ENCODE peak calls at places on chromosomes 12 and 14, in eight cellular contexts. One of them, this sample, is unnamed.

GRCh38 chr12:91339106-91339505 is 156.5 kb upstream of the DCN start:
- DNase-seq in uterus: no peak
- DNase-seq in transverse colon: no peak
- DNase-seq in mucosa of descending colon: no peak
- DNase-seq in esophagus muscularis mucosa: no peak
- DNase-seq in adrenal gland: no peak
- DNase-seq in tibial artery: no peak
- DNase-seq in aorta: no peak
- DNase-seq in this sample: no peak

GRCh38 chr14:86035882-86036281 is 505.9 kb downstream of the FLRT2 start:
- DNase-seq in uterus: no peak
- DNase-seq in transverse colon: no peak
- DNase-seq in mucosa of descending colon: no peak
- DNase-seq in esophagus muscularis mucosa: no peak
- DNase-seq in adrenal gland: no peak
- DNase-seq in tibial artery: no peak
- DNase-seq in aorta: no peak
- DNase-seq in this sample: no peak

GRCh38 chr12:1634149-1634548 is 5.1 kb downstream of the WNT5B start:
- DNase-seq in uterus: no peak
- DNase-seq in transverse colon: no peak
- DNase-seq in mucosa of descending colon: no peak
- DNase-seq in esophagus muscularis mucosa: no peak
- DNase-seq in adrenal gland: no peak
- DNase-seq in tibial artery: no peak
- DNase-seq in aorta: no peak
- DNase-seq in this sample: no peak

GRCh38 chr12:130965668-130966067 is 12.0 kb downstream of the ADGRD1 start:
- DNase-seq in uterus: no peak
- DNase-seq in transverse colon: no peak
- DNase-seq in mucosa of descending colon: no peak
- DNase-seq in esophagus muscularis mucosa: no peak
- DNase-seq in adrenal gland: no peak
- DNase-seq in tibial artery: no peak
- DNase-seq in aorta: no peak
- DNase-seq in this sample: no peak

GRCh38 chr12:97940629-97941028 is 478.0 kb downstream of the RMST start:
- DNase-seq in uterus: no peak
- DNase-seq in transverse colon: no peak
- DNase-seq in mucosa of descending colon: no peak
- DNase-seq in esophagus muscularis mucosa: no peak
- DNase-seq in adrenal gland: no peak
- DNase-seq in tibial artery: no peak
- DNase-seq in aorta: no peak
- DNase-seq in this sample: no peak

GRCh38 chr14:96901227-96901626 is 104.0 kb downstream of the VRK1 start:
- DNase-seq in uterus: no peak
- DNase-seq in transverse colon: peak; percentile 17
- DNase-seq in mucosa of descending colon: no peak
- DNase-seq in esophagus muscularis mucosa: peak; percentile 8
- DNase-seq in adrenal gland: no peak
- DNase-seq in tibial artery: no peak
- DNase-seq in aorta: no peak
- DNase-seq in this sample: no peak

GRCh38 chr14:71465316-71465715 is 466.9 kb upstream of the RGS6 start:
- DNase-seq in uterus: no peak
- DNase-seq in transverse colon: no peak
- DNase-seq in mucosa of descending colon: no peak
- DNase-seq in esophagus muscularis mucosa: no peak
- DNase-seq in adrenal gland: no peak
- DNase-seq in tibial artery: no peak
- DNase-seq in aorta: no peak
- DNase-seq in this sample: no peak

GRCh38 chr12:50845021-50845647 is 2.4 kb downstream of the TMPRSS12 start:
- DNase-seq in uterus: no peak
- DNase-seq in transverse colon: no peak
- DNase-seq in mucosa of descending colon: no peak
- DNase-seq in esophagus muscularis mucosa: no peak
- DNase-seq in adrenal gland: no peak
- DNase-seq in tibial artery: no peak
- DNase-seq in aorta: no peak
- DNase-seq in this sample: no peak

GRCh38 chr12:121114019-121114639 is 18.5 kb upstream of the P2RX7 start:
- DNase-seq in uterus: no peak
- DNase-seq in transverse colon: no peak
- DNase-seq in mucosa of descending colon: no peak
- DNase-seq in esophagus muscularis mucosa: no peak
- DNase-seq in adrenal gland: no peak
- DNase-seq in tibial artery: no peak
- DNase-seq in aorta: no peak
- DNase-seq in this sample: no peak

GRCh38 chr12:48788852-48789775 is at the start of gene ADCY6:
- DNase-seq in uterus: peak; percentile 76
- DNase-seq in transverse colon: peak; percentile 84
- DNase-seq in mucosa of descending colon: peak; percentile 87
- DNase-seq in esophagus muscularis mucosa: no peak
- DNase-seq in adrenal gland: peak; percentile 80
- DNase-seq in tibial artery: peak; percentile 75
- DNase-seq in aorta: peak; percentile 93
- DNase-seq in this sample: peak; percentile 74

GRCh38 chr14:23694085-23694975 is 58.2 kb downstream of the DHRS2 start:
- DNase-seq in uterus: no peak
- DNase-seq in transverse colon: no peak
- DNase-seq in mucosa of descending colon: no peak
- DNase-seq in esophagus muscularis mucosa: no peak
- DNase-seq in adrenal gland: peak; percentile 26
- DNase-seq in tibial artery: no peak
- DNase-seq in aorta: no peak
- DNase-seq in this sample: no peak

GRCh38 chr12:22412581-22412980 is 78.1 kb upstream of the ST8SIA1 start:
- DNase-seq in uterus: no peak
- DNase-seq in transverse colon: no peak
- DNase-seq in mucosa of descending colon: no peak
- DNase-seq in esophagus muscularis mucosa: no peak
- DNase-seq in adrenal gland: no peak
- DNase-seq in tibial artery: no peak
- DNase-seq in aorta: no peak
- DNase-seq in this sample: no peak

GRCh38 chr14:67228325-67228984 is 12.8 kb upstream of the PALS1 start:
- DNase-seq in uterus: no peak
- DNase-seq in transverse colon: no peak
- DNase-seq in mucosa of descending colon: no peak
- DNase-seq in esophagus muscularis mucosa: no peak
- DNase-seq in adrenal gland: no peak
- DNase-seq in tibial artery: no peak
- DNase-seq in aorta: no peak
- DNase-seq in this sample: no peak

GRCh38 chr12:106893451-106893850 is 62.3 kb upstream of the TMEM263 start:
- DNase-seq in uterus: no peak
- DNase-seq in transverse colon: no peak
- DNase-seq in mucosa of descending colon: no peak
- DNase-seq in esophagus muscularis mucosa: peak; percentile 60
- DNase-seq in adrenal gland: no peak
- DNase-seq in tibial artery: no peak
- DNase-seq in aorta: no peak
- DNase-seq in this sample: no peak

GRCh38 chr12:2306686-2307249 is 254.0 kb downstream of the CACNA1C start:
- DNase-seq in uterus: no peak
- DNase-seq in transverse colon: no peak
- DNase-seq in mucosa of descending colon: no peak
- DNase-seq in esophagus muscularis mucosa: no peak
- DNase-seq in adrenal gland: no peak
- DNase-seq in tibial artery: no peak
- DNase-seq in aorta: no peak
- DNase-seq in this sample: no peak

GRCh38 chr12:27965966-27966365 is 6.6 kb downstream of the PTHLH start:
- DNase-seq in uterus: no peak
- DNase-seq in transverse colon: no peak
- DNase-seq in mucosa of descending colon: no peak
- DNase-seq in esophagus muscularis mucosa: no peak
- DNase-seq in adrenal gland: no peak
- DNase-seq in tibial artery: no peak
- DNase-seq in aorta: no peak
- DNase-seq in this sample: no peak

GRCh38 chr12:75329918-75330826 is at the start of gene CAPS2:
- DNase-seq in uterus: peak; percentile 84
- DNase-seq in transverse colon: peak; percentile 82
- DNase-seq in mucosa of descending colon: peak; percentile 89
- DNase-seq in esophagus muscularis mucosa: peak; percentile 93
- DNase-seq in adrenal gland: peak; percentile 87
- DNase-seq in tibial artery: peak; percentile 76
- DNase-seq in aorta: peak; percentile 94
- DNase-seq in this sample: peak; percentile 53

GRCh38 chr12:117486840-117487659 is 125.6 kb upstream of the NOS1 start:
- DNase-seq in uterus: no peak
- DNase-seq in transverse colon: no peak
- DNase-seq in mucosa of descending colon: no peak
- DNase-seq in esophagus muscularis mucosa: no peak
- DNase-seq in adrenal gland: peak; percentile 86
- DNase-seq in tibial artery: peak; percentile 25
- DNase-seq in aorta: no peak
- DNase-seq in this sample: no peak

DNA sequence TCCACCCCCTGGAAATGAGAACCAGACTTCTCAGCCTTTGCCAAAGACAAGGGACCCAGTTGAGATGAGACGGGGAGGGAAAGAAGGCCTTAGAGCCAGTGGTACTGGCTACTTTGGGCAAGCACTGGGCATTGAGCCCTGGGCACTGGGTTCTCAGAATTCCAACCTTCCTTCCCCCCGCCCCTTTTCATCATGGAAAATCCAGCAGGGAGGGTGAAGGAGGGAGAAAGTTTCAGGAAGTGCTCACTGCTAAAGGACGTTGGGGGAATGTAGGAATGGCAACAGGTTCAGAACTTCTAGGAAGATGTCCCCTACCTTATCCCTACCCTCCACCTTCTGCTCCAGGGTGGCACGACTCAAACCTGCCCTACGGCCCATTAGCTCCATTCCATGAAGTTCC is 4.2 kb upstream of the TNS2 start:
- DNase-seq in uterus: peak; percentile 41
- DNase-seq in transverse colon: no peak
- DNase-seq in mucosa of descending colon: peak; percentile 29
- DNase-seq in esophagus muscularis mucosa: no peak
- DNase-seq in adrenal gland: peak; percentile 40
- DNase-seq in tibial artery: peak; percentile 88
- DNase-seq in aorta: peak; percentile 84
- DNase-seq in this sample: no peak
- H3K36me3 ChIP-seq in uterus: no peaks in the 10 kb centered on the region
- H3K36me3 ChIP-seq in transverse colon: no peaks in the 10 kb centered on the region
- H3K36me3 ChIP-seq in mucosa of descending colon: no peaks in the 10 kb centered on the region
- H3K36me3 ChIP-seq in esophagus muscularis mucosa: peaks cover 4% of the 10 kb centered on the region
- H3K36me3 ChIP-seq in adrenal gland: no peaks in the 10 kb centered on the region
- H3K36me3 ChIP-seq in tibial artery: peaks cover 20% of the 10 kb centered on the region
- H3K36me3 ChIP-seq in aorta: no peaks in the 10 kb centered on the region
- H3K36me3 ChIP-seq in this sample: no peaks in the 10 kb centered on the region

DNA sequence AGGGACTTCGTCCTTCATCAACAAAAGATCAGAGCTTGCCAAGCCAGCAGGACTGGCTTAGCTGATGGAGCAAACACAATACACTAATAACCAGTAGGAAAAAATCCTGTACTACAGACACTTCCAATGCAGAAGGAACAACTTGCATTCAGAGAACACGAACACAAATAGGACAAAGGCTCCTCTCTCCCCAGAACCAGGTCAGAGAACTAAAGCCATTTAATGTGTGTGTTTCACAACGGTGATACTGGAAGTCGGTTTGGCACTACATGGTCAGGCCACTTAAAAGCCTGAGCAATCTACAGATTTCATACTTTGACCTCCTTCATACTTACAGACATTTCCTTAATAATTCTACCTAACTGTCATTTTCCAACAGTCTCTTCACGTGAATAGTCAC is 6.3 kb downstream of the CS start:
- DNase-seq in uterus: no peak
- DNase-seq in transverse colon: no peak
- DNase-seq in mucosa of descending colon: no peak
- DNase-seq in esophagus muscularis mucosa: no peak
- DNase-seq in adrenal gland: no peak
- DNase-seq in tibial artery: no peak
- DNase-seq in aorta: no peak
- DNase-seq in this sample: peak; percentile 28
- H3K36me3 ChIP-seq in uterus: no peaks in the 10 kb centered on the region
- H3K36me3 ChIP-seq in transverse colon: no peaks in the 10 kb centered on the region
- H3K36me3 ChIP-seq in mucosa of descending colon: no peaks in the 10 kb centered on the region
- H3K36me3 ChIP-seq in esophagus muscularis mucosa: peaks cover 23% of the 10 kb centered on the region
- H3K36me3 ChIP-seq in adrenal gland: no peaks in the 10 kb centered on the region
- H3K36me3 ChIP-seq in tibial artery: peaks cover 10% of the 10 kb centered on the region
- H3K36me3 ChIP-seq in aorta: no peaks in the 10 kb centered on the region
- H3K36me3 ChIP-seq in this sample: no peaks in the 10 kb centered on the region

DNA sequence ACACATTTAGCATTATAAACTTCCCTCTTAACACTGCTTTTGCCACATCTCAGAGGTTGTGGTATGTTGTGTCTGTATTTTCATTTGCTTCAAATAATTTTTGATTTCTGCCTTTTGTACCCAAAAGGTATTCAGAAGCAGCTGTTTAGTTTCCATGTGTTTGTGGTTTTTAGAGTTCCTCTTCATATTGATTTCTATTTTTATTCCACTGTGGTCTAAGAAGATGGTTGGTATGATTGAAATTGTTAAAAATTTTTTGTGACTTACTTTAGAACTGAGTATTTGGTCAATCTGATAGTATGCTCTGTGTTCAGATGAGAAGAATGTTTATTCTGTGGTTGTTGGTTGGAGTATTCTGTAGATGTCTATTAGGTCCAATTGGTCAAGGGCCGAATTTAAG is 76.4 kb downstream of the IFNG-AS1 start:
- DNase-seq in uterus: no peak
- DNase-seq in transverse colon: no peak
- DNase-seq in mucosa of descending colon: no peak
- DNase-seq in esophagus muscularis mucosa: no peak
- DNase-seq in adrenal gland: no peak
- DNase-seq in tibial artery: no peak
- DNase-seq in aorta: no peak
- DNase-seq in this sample: no peak
- H3K36me3 ChIP-seq in uterus: no peaks in the 10 kb centered on the region
- H3K36me3 ChIP-seq in transverse colon: no peaks in the 10 kb centered on the region
- H3K36me3 ChIP-seq in mucosa of descending colon: no peaks in the 10 kb centered on the region
- H3K36me3 ChIP-seq in esophagus muscularis mucosa: no peaks in the 10 kb centered on the region
- H3K36me3 ChIP-seq in adrenal gland: no peaks in the 10 kb centered on the region
- H3K36me3 ChIP-seq in tibial artery: no peaks in the 10 kb centered on the region
- H3K36me3 ChIP-seq in aorta: no peaks in the 10 kb centered on the region
- H3K36me3 ChIP-seq in this sample: no peaks in the 10 kb centered on the region

DNA sequence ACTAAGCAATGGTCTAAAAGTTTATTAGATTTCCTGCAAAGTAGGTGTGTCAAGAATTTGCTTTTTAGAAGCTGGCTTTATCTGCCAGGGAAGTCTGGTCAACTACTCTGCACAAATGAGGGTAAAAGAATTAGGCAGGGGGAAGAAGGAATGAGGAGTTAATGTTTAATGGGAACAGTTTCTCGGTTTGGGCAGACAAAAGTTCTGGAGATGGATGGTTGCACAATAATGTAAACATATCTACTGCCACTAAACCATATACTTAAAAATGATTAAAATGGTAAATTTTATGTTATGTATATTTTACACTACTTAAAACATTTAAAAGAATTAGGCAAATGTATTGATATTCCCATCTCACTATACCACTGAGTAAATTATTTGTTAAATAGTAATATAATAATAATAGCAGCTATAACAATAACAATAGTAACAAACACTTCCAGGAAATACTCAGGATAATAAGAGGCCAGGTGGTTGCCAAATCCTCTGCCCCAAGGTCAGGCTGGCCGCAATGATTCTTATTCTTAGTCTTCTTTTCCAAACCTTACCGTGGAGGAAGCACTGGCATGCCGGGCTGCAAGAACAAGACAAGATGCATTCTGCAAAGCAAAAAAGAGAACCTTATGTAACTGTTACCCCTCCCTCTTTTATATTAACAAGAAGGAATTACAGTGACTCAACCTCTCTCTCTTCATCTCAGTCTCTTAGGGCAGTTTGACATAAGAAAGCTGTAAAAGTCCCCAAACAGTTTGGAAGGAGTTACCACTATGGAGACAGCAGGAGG is 13.9 kb downstream of the CS start:
- DNase-seq in uterus: no peak
- DNase-seq in transverse colon: no peak
- DNase-seq in mucosa of descending colon: no peak
- DNase-seq in esophagus muscularis mucosa: no peak
- DNase-seq in adrenal gland: no peak
- DNase-seq in tibial artery: no peak
- DNase-seq in aorta: no peak
- DNase-seq in this sample: no peak
- H3K36me3 ChIP-seq in uterus: no peaks in the 10 kb centered on the region
- H3K36me3 ChIP-seq in transverse colon: peaks cover 2% of the 10 kb centered on the region
- H3K36me3 ChIP-seq in mucosa of descending colon: peaks cover 16% of the 10 kb centered on the region
- H3K36me3 ChIP-seq in esophagus muscularis mucosa: peaks cover 48% of the 10 kb centered on the region
- H3K36me3 ChIP-seq in adrenal gland: no peaks in the 10 kb centered on the region
- H3K36me3 ChIP-seq in tibial artery: peaks cover 57% of the 10 kb centered on the region
- H3K36me3 ChIP-seq in aorta: peaks cover 8% of the 10 kb centered on the region
- H3K36me3 ChIP-seq in this sample: no peaks in the 10 kb centered on the region